ENCODE peak calls at places on chromosomes 11 and 22, in six cellular contexts. N is mesothelial cell of epicardium, L is nephron progenitor cell, M is endothelial cell, E is HFF-Myc, B is right atrium auricular region. C is an unnamed sample.

GRCh38 chr22:20436309-20437252 is 1.0 kb downstream of the SCARF2 start:
- DNase-seq in N (peak), L (peak), M (no peak), E (no peak), B (no peak), C (no peak)

GRCh38 chr22:50148991-50149721 is 21.4 kb upstream of the PANX2 start:
- DNase-seq in N (no peak), L (peak), M (peak), E (no peak), B (no peak), C (peak)

GRCh38 chr22:43990044-43990443 is 34.1 kb upstream of the PARVB start:
- DNase-seq in N (no peak), L (peak), M (no peak), E (no peak), B (no peak), C (no peak)

GRCh38 chr22:27474112-27474571 is 327.4 kb downstream of the MN1 start:
- DNase-seq in N (no peak), L (no peak), M (no peak), E (no peak), B (no peak), C (no peak)

GRCh38 chr11:86490582-86490981 is 115.9 kb downstream of the CCDC81 start:
- DNase-seq in N (no peak), L (no peak), M (no peak), E (no peak), B (no peak), C (no peak)

GRCh38 chr11:66891849-66892660 is 35.2 kb downstream of the LRFN4 start:
- DNase-seq in N (no peak), L (no peak), M (no peak), E (peak), B (peak), C (no peak)

GRCh38 chr22:38109391-38110000 is 988 bp downstream of the BAIAP2L2 start:
- DNase-seq in N (no peak), L (no peak), M (no peak), E (no peak), B (no peak), C (no peak)

GRCh38 chr22:32066820-32067219 is 23.8 kb downstream of the SLC5A1 start:
- DNase-seq in N (no peak), L (no peak), M (no peak), E (no peak), B (no peak), C (no peak)

GRCh38 chr22:37273126-37273845 is 9.0 kb upstream of the CYTH4 start:
- DNase-seq in N (no peak), L (no peak), M (no peak), E (no peak), B (no peak), C (no peak)

GRCh38 chr22:29198240-29198639 is 7.5 kb upstream of the EMID1 start:
- DNase-seq in N (no peak), L (no peak), M (no peak), E (no peak), B (no peak), C (no peak)

GRCh38 chr11:14059491-14059890 is 97.0 kb downstream of the SPON1 start:
- DNase-seq in N (no peak), L (no peak), M (peak), E (no peak), B (no peak), C (no peak)

GRCh38 chr11:6617315-6617781 is 1.9 kb downstream of the TPP1 start:
- DNase-seq in N (no peak), L (no peak), M (no peak), E (no peak), B (no peak), C (peak)

GRCh38 chr22:38350444-38351359 is 33.5 kb upstream of the CSNK1E start:
- DNase-seq in N (no peak), L (no peak), M (no peak), E (no peak), B (peak), C (peak)

GRCh38 chr22:27303718-27304117 is 497.8 kb downstream of the MN1 start:
- DNase-seq in N (no peak), L (no peak), M (no peak), E (no peak), B (no peak), C (no peak)

GRCh38 chr11:63375434-63375833 is 5.8 kb downstream of the SLC22A9 start:
- DNase-seq in N (no peak), L (no peak), M (no peak), E (no peak), B (no peak), C (no peak)

GRCh38 chr11:120675171-120675570 is 163.6 kb downstream of the GRIK4 start:
- DNase-seq in N (no peak), L (no peak), M (no peak), E (no peak), B (no peak), C (no peak)

GRCh38 chr11:33777906-33778305 is 3.6 kb upstream of the FBXO3 start:
- DNase-seq in N (no peak), L (no peak), M (no peak), E (no peak), B (no peak), C (no peak)

GRCh38 chr11:46012185-46012584 is 89.7 kb downstream of the LARGE2 start:
- DNase-seq in N (no peak), L (no peak), M (no peak), E (no peak), B (no peak), C (no peak)

GRCh38 chr11:130828741-130829140 is 87.5 kb downstream of the SNX19 start:
- DNase-seq in N (no peak), L (no peak), M (no peak), E (no peak), B (no peak), C (no peak)

GRCh38 chr11:1572200-1573076 is at the start of gene DUSP8:
- DNase-seq in N (peak), L (peak), M (peak), E (no peak), B (peak), C (peak)

GRCh38 chr11:114059278-114059983 is at the start of gene ZBTB16:
- DNase-seq in N (no peak), L (peak), M (peak), E (no peak), B (peak), C (no peak)

GRCh38 chr11:46391578-46392420 is at the start of gene CHRM4:
- DNase-seq in N (no peak), L (peak), M (peak), E (no peak), B (no peak), C (no peak)

GRCh38 chr11:96827164-96827563 is 437.4 kb downstream of the JRKL start:
- DNase-seq in N (no peak), L (peak), M (peak), E (no peak), B (no peak), C (no peak)
- TF ChIP-seq CTCF in N (no peak), L (peak), M (no peak), E (no peak), B (peak), C (no peak)

GRCh38 chr11:118979434-118979833 is 7.9 kb downstream of the FOXR1 start:
- DNase-seq in N (no peak), L (no peak), M (no peak), E (no peak), B (no peak), C (no peak)
- TF ChIP-seq CTCF in N (no peak), L (no peak), M (no peak), E (no peak), B (no peak), C (no peak)

GRCh38 chr11:127470485-127470884 is 469.9 kb upstream of the KIRREL3 start:
- DNase-seq in N (no peak), L (peak), M (peak), E (no peak), B (no peak), C (no peak)
- TF ChIP-seq CTCF in N (no peak), L (peak), M (peak), E (peak), B (peak), C (no peak)

GRCh38 chr22:30245985-30246901 is at the start of gene LIF:
- DNase-seq in N (no peak), L (peak), M (no peak), E (no peak), B (no peak), C (no peak)
- TF ChIP-seq CTCF in N (no peak), L (no peak), M (no peak), E (no peak), B (peak), C (no peak)

GRCh38 chr22:30689622-30690021 is 5.1 kb upstream of the OSBP2 start:
- DNase-seq in N (no peak), L (no peak), M (no peak), E (no peak), B (no peak), C (no peak)

GRCh38 chr22:30680998-30681770 is 13.5 kb upstream of the OSBP2 start:
- DNase-seq in N (no peak), L (no peak), M (no peak), E (no peak), B (no peak), C (no peak)

GRCh38 chr22:30681840-30682239 is 12.8 kb upstream of the OSBP2 start:
- DNase-seq in N (no peak), L (no peak), M (no peak), E (no peak), B (no peak), C (no peak)

GRCh38 chr22:30687358-30687757 is 7.3 kb upstream of the OSBP2 start:
- DNase-seq in N (no peak), L (no peak), M (no peak), E (no peak), B (no peak), C (no peak)

DNA sequence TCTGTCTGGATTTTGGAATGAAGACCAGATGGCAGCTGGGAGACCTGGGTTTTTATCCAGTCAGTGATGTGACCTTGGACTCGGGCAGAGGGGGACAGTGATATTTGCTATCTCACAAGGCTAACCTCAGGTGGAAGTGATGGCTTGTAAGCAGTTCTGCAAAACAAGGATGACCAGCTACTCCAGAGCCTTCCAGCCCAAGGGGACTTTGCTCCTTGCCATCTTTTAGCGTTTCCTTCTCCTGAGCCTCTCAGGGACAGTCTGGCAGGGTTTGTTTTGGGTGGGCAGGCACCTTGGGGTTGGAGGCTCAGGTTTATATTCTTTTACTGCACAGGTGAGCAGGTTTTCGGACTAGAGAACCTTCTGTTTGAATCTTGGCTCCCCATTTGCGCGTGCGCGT is 9.5 kb upstream of the OSBP2 start:
- DNase-seq in N (no peak), L (no peak), M (no peak), E (no peak), B (no peak), C (no peak)
- TF ChIP-seq CTCF in N (no peak), L (no peak), M (no peak), E (no peak), B (no peak), C (no peak)

DNA sequence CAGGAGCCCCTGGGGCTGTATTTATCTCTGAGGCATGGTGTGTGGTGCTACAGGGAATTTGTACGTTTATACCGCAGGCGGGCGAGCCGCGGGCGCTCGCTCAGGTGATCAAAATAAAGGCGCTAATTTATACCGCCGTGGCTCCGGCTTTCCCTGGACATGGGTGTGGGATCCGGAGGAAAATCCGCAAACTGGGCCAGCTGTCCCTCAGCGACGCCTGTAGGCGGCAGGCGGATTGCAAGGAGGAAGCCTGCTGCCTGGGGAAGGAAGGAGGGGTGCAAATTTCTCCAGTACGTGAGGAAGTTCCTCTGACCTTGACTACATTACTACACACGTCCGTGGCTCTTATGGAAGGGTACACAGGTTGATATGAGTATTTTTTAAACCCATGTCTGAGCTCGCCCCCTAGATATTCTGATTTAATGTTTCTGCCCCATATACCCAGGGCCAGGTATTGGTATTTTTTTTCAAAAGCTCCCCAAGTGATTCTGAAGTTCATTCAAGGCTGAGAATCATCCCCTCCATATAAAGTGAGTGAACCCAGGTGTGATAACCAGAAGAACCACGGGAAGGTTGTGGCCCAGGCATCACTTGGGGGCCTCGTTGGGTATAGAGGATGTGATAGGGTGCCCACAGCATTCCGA is 2.8 kb downstream of the MYOD1 start:
- DNase-seq in N (no peak), L (peak), M (peak), E (no peak), B (no peak), C (no peak)
- TF ChIP-seq CTCF in N (no peak), L (peak), M (peak), E (peak), B (peak), C (no peak)

DNA sequence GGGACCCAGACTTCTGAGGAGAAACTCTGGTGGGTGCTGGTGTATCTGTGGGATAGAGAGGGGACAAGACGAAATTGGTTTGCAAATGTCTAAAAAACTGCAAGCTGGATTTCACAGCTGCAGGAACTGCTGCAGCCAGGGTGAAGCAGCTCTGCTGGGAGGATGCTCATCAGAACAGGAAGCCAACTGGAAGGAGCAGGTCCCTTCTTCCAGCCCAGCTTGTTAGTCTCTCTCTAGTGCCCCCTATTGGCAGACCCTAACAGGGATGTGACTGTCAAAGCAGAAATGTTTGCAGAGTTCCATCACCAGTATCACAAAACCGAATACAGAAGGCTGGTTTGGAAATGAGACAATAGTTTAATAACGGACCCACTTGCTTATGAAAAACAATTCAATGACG is 74.8 kb upstream of the SLC22A12 start:
- DNase-seq in N (no peak), L (no peak), M (no peak), E (no peak), B (no peak), C (no peak)
- TF ChIP-seq CTCF in N (no peak), L (no peak), M (no peak), E (peak), B (no peak), C (no peak)

C was measured in activated B cell treated with CpG ODN at 0.5 μM for 24 hours.